ENCODE peak calls at places on chromosomes 6 and 20, in six cellular contexts. J is naive thymus-derived CD4-positive, alpha-beta T cell; M is mesenchymal stem cell; I is upper lobe of right lung; G is psoas muscle; Q is hepatocyte. N is an unnamed sample.

GRCh38 chr6:135506270-135506997 is 8.9 kb upstream of the AHI1 start:
- DNase-seq in J (no peak), M (peak; percentile 61), I (no peak), G (no peak), Q (peak; percentile 62), N (no peak)

GRCh38 chr6:101926149-101926925 is 532.8 kb downstream of the GRIK2 start:
- DNase-seq in J (no peak), M (no peak), I (no peak), G (no peak), Q (no peak), N (no peak)

GRCh38 chr6:10409160-10409765 is 5.6 kb downstream of the TFAP2A start:
- DNase-seq in J (no peak), M (no peak), I (no peak), G (no peak), Q (no peak), N (no peak)

GRCh38 chr6:169363590-169363989 is 109.9 kb upstream of the THBS2 start:
- DNase-seq in J (no peak), M (no peak), I (no peak), G (no peak), Q (no peak), N (no peak)

GRCh38 chr6:165594584-165595333 is 68.3 kb downstream of the PDE10A start:
- DNase-seq in J (no peak), M (no peak), I (no peak), G (no peak), Q (no peak), N (no peak)

GRCh38 chr6:169774347-169774746 is 22.9 kb downstream of the ERMARD start:
- DNase-seq in J (no peak), M (no peak), I (no peak), G (no peak), Q (no peak), N (no peak)

GRCh38 chr6:126927841-126928240 is 190.6 kb upstream of the RSPO3 start:
- DNase-seq in J (no peak), M (peak; percentile 88), I (no peak), G (no peak), Q (no peak), N (no peak)

GRCh38 chr20:49544535-49544934 is 23.4 kb downstream of the PTGIS start:
- DNase-seq in J (no peak), M (no peak), I (no peak), G (no peak), Q (no peak), N (no peak)

GRCh38 chr20:37575884-37576283 is 48.2 kb upstream of the BLCAP start:
- DNase-seq in J (no peak), M (no peak), I (no peak), G (no peak), Q (no peak), N (no peak)

GRCh38 chr6:71103150-71103549 is 146.3 kb upstream of the B3GAT2 start:
- DNase-seq in J (no peak), M (peak; percentile 56), I (no peak), G (no peak), Q (no peak), N (no peak)

DNA sequence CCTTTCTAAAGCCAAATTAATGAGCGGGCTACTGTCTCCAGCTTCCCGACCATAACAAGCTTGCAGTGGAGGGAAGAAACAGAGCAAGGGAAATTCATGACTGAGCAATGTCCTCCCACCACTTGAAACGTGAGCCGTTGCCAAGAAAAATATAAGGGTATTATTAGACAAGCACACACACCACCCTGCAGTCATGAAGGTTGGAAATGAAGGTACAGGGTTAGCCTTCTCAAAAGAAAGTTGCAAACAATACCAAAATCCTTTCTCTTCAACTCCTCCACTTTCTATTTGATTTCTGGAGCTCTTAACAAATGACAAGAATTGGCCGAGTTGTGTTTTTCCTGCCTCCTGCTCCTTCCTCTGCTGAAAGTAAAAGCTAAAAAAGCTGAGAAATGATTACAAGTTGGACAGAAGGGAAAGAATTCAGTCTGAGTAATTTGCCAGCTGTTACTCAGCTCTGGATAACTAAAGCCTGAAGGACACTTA is 151.1 kb upstream of the B3GAT2 start:
- DNase-seq in J (no peak), M (peak; percentile 78), I (no peak), G (no peak), Q (no peak), N (no peak)
- H3K4me3 ChIP-seq in J (no peak overlapping the region), M (peak overlapping the region; percentile 67), I (peak overlapping the region; percentile 28), G (peak overlapping the region; percentile 20), Q (no peak overlapping the region), N (peak overlapping the region; percentile 53)

GRCh38 chr20:1122388-1123315 is 4.2 kb downstream of the PSMF1 start:
- DNase-seq in J (no peak), M (peak; percentile 73), I (peak; percentile 73), G (peak; percentile 59), Q (peak; percentile 44), N (peak; percentile 32)
- H3K36me3 ChIP-seq in J (peaks cover 51% of the 10 kb centered on the region), M (peaks cover 42% of the 10 kb centered on the region), I (peaks cover 36% of the 10 kb centered on the region), G (peaks cover 6% of the 10 kb centered on the region), Q (no peaks in the 10 kb centered on the region), N (peaks cover 32% of the 10 kb centered on the region)

GRCh38 chr6:24899647-24900325 is 36.0 kb downstream of the RIPOR2 start:
- DNase-seq in J (no peak), M (no peak), I (no peak), G (no peak), Q (no peak), N (no peak)

GRCh38 chr6:24902782-24903181 is 33.0 kb downstream of the RIPOR2 start:
- DNase-seq in J (no peak), M (peak; percentile 71), I (no peak), G (peak; percentile 53), Q (no peak), N (no peak)

GRCh38 chr6:24898607-24899133 is 37.1 kb downstream of the RIPOR2 start:
- DNase-seq in J (no peak), M (no peak), I (no peak), G (no peak), Q (no peak), N (no peak)

GRCh38 chr6:24901698-24902328 is 33.9 kb downstream of the RIPOR2 start:
- DNase-seq in J (no peak), M (no peak), I (no peak), G (no peak), Q (no peak), N (no peak)

GRCh38 chr6:24900917-24901697 is 34.7 kb downstream of the RIPOR2 start:
- DNase-seq in J (no peak), M (no peak), I (no peak), G (no peak), Q (no peak), N (no peak)
- H3K27ac ChIP-seq in J (peak overlapping the region; percentile 74), M (no peak overlapping the region), I (no peak overlapping the region), G (peak overlapping the region; percentile 75), Q (no peak overlapping the region), N (peak overlapping the region; percentile 64)

DNA sequence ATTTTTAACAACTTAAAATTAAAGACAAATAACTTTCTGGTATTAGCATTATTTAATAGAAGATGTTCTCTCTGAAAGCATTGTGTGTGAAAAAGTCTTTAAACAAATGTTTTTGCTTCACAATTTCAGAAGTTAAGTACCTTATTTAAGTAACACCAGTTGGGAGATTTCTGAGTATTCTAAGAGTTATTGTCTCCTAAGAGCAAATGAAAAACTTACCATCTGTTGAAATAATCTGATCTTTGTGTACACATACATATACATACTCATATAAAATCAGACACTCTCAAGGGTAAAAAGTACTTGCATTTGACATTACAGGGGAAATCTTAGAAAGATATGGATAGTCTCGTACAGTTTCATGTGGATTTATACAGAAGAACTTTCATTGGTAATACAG is 2.4 kb downstream of the BTBD3 start:
- DNase-seq in J (no peak), M (no peak), I (no peak), G (no peak), Q (no peak), N (no peak)
- H3K4me3 ChIP-seq in J (no peak overlapping the region), M (peak overlapping the region; percentile 80), I (peak overlapping the region; percentile 48), G (peak overlapping the region; percentile 57), Q (peak overlapping the region; percentile 32), N (peak overlapping the region; percentile 67)

N was measured in left ventricle myocardium inferior.